ENCODE peak calls at places on chromosomes 4 and X, in ten cellular contexts. X is cardiac muscle cell, H is ascending aorta, W is upper lobe of left lung, V is mucosa of descending colon, M is endothelial cell of umbilical vein, O is Peyer's patch, A is adrenal gland, Q is vagina, I is trophoblast cell. K is an unnamed sample. For H3K36me3 and H3K9me3, the result is how much of the 10 kb centered on the place peaks cover.

GRCh38 chrX:30831082-30831481 is 58.0 kb downstream of the TAB3 start:
- DNase-seq in Q (no peak), I (no peak), X (no peak), A (no peak), V (no peak), H (no peak), M (no peak), W (no peak), O (no peak), K (no peak)

GRCh38 chrX:126929071-126929470 is 109.5 kb downstream of the PRR32 start:
- DNase-seq in H (no peak), X (no peak), Q (no peak), A (no peak), M (no peak), W (no peak), V (no peak), O (no peak), I (no peak), K (no peak)

GRCh38 chr4:77044458-77045124 is 31.2 kb downstream of the CCNI start:
- DNase-seq in V (no peak), Q (no peak), H (no peak), I (no peak), W (no peak), M (peak), X (peak), O (no peak), A (no peak), K (no peak)

GRCh38 chrX:46913710-46914109 is 1.5 kb downstream of the JADE3 start:
- DNase-seq in X (peak), Q (no peak), W (peak), A (peak), M (peak), O (no peak), H (no peak), I (peak), V (peak), K (peak)

GRCh38 chrX:30561191-30561590 is 16.4 kb downstream of the TASL start:
- DNase-seq in Q (no peak), M (no peak), H (no peak), O (no peak), W (no peak), V (peak), A (no peak), X (peak), I (peak), K (no peak)

GRCh38 chrX:84046403-84046984 is 141.5 kb downstream of the RPS6KA6 start:
- DNase-seq in I (peak), V (peak), M (peak), A (no peak), H (no peak), X (peak), O (no peak), Q (no peak), W (peak), K (no peak)

GRCh38 chr4:159248383-159249178 is 145.7 kb downstream of the RAPGEF2 start:
- DNase-seq in V (no peak), H (no peak), Q (no peak), A (no peak), M (peak), O (no peak), W (no peak), I (no peak), X (peak), K (no peak)

GRCh38 chrX:107738768-107739167 is 36.8 kb downstream of the TSC22D3 start:
- DNase-seq in W (no peak), V (no peak), H (no peak), I (no peak), X (no peak), M (no peak), Q (no peak), A (no peak), O (no peak), K (no peak)

GRCh38 chr4:101022151-101023024 is 324.9 kb downstream of the PPP3CA start:
- DNase-seq in X (no peak), H (no peak), O (no peak), V (no peak), W (no peak), M (peak), Q (no peak), I (no peak), A (no peak), K (no peak)

GRCh38 chr4:118557298-118557851 is 127.8 kb upstream of the METTL14 start:
- DNase-seq in X (no peak), I (no peak), H (no peak), O (no peak), W (no peak), M (no peak), Q (no peak), V (no peak), A (no peak), K (peak)

GRCh38 chr4:148447672-148448071 is 5.5 kb upstream of the NR3C2 start:
- DNase-seq in H (no peak), M (peak), X (no peak), O (no peak), I (no peak), A (no peak), W (no peak), Q (no peak), V (no peak), K (no peak)

GRCh38 chr4:21198683-21199082 is 498.4 kb downstream of the PACRGL start:
- DNase-seq in O (no peak), H (no peak), V (no peak), X (no peak), Q (no peak), A (no peak), M (no peak), I (no peak), W (no peak), K (no peak)

GRCh38 chr4:3215733-3216132 is 33.2 kb upstream of the MSANTD1 start:
- DNase-seq in O (no peak), V (no peak), M (no peak), A (no peak), W (no peak), I (no peak), H (no peak), Q (no peak), X (no peak), K (no peak)

GRCh38 chrX:2488621-2489285 is 12.0 kb downstream of the DHRSX start:
- DNase-seq in V (no peak), H (no peak), A (no peak), O (peak), I (no peak), W (no peak), M (no peak), Q (no peak), X (no peak), K (no peak)

GRCh38 chr4:10656420-10656819 is 28.1 kb downstream of the CLNK start:
- DNase-seq in W (no peak), H (no peak), Q (no peak), V (no peak), I (no peak), A (no peak), M (no peak), X (no peak), O (no peak), K (peak)

GRCh38 chrX:7334253-7334935 is 186.4 kb upstream of the PUDP start:
- DNase-seq in V (no peak), O (no peak), A (no peak), I (peak), Q (no peak), M (no peak), W (no peak), X (no peak), H (no peak), K (no peak)

GRCh38 chr4:1269209-1269608 is 20.3 kb upstream of the CTBP1 start:
- DNase-seq in I (no peak), Q (no peak), A (no peak), V (no peak), M (no peak), W (no peak), H (no peak), X (no peak), O (no peak), K (no peak)

GRCh38 chr4:37440519-37440900 is 196.0 kb downstream of the NWD2 start:
- DNase-seq in H (no peak), A (no peak), O (no peak), M (no peak), X (no peak), W (no peak), Q (no peak), I (peak), V (no peak), K (peak)

GRCh38 chr4:43816107-43816506 is 632.5 kb downstream of the KCTD8 start:
- DNase-seq in M (no peak), O (no peak), Q (no peak), H (no peak), I (no peak), V (no peak), W (no peak), X (peak), A (no peak), K (no peak)

GRCh38 chr4:131499139-131499873 is 1649.8 kb upstream of the PCDH10 start:
- DNase-seq in Q (no peak), I (peak), A (no peak), V (no peak), X (no peak), M (no peak), O (no peak), H (no peak), W (no peak), K (peak)

GRCh38 chrX:152912121-152912520 is 14.3 kb downstream of the ZNF185 start:
- DNase-seq in A (no peak), H (no peak), W (no peak), O (no peak), M (no peak), X (peak), Q (no peak), I (no peak), V (no peak), K (no peak)

GRCh38 chr4:105607876-105608275 is 55.5 kb downstream of the ARHGEF38 start:
- DNase-seq in V (no peak), W (no peak), X (no peak), H (no peak), I (peak), O (no peak), Q (no peak), A (no peak), M (no peak), K (no peak)

GRCh38 chrX:127404156-127404555 is 584.6 kb downstream of the PRR32 start:
- DNase-seq in H (no peak), I (no peak), O (no peak), X (no peak), A (no peak), Q (no peak), W (no peak), M (no peak), V (no peak), K (no peak)

GRCh38 chr4:19167321-19167720 is 1084.4 kb upstream of the SLIT2 start:
- DNase-seq in M (no peak), W (no peak), V (no peak), O (no peak), X (no peak), H (no peak), I (no peak), Q (no peak), A (no peak), K (no peak)

GRCh38 chrX:102808336-102808735 is 87.8 kb downstream of the GPRASP3 start:
- DNase-seq in Q (no peak), O (no peak), M (no peak), I (no peak), X (no peak), H (no peak), A (no peak), V (no peak), W (no peak), K (no peak)

GRCh38 chrX:24347871-24348270 is 12.6 kb upstream of the SUPT20HL1 start:
- DNase-seq in M (peak), A (no peak), W (no peak), I (no peak), X (peak), Q (no peak), V (no peak), H (no peak), O (no peak), K (no peak)

GRCh38 chrX:17590892-17591740 is 146.2 kb upstream of the SCML1 start:
- DNase-seq in H (peak), I (peak), Q (no peak), V (peak), M (peak), X (peak), O (peak), A (peak), W (peak), K (peak)

GRCh38 chrX:150236304-150236703 is 126.8 kb upstream of the MAMLD1 start:
- DNase-seq in W (no peak), O (no peak), H (peak), I (no peak), V (no peak), M (no peak), X (no peak), A (no peak), Q (peak), K (no peak)

GRCh38 chr4:18318682-18319410 is 297.3 kb upstream of the LCORL start:
- DNase-seq in I (peak), X (no peak), O (no peak), Q (no peak), A (peak), V (peak), W (no peak), M (peak), H (no peak), K (no peak)

GRCh38 chr4:42612898-42613297 is 44.0 kb downstream of the ATP8A1 start:
- DNase-seq in W (no peak), H (no peak), M (no peak), O (no peak), Q (no peak), V (no peak), A (no peak), X (no peak), I (no peak), K (no peak)
- H3K36me3 ChIP-seq in W (under half), H (under half), M (under half), O (under half), Q (under half), V (under half), A (under half), X (under half), I (under half), K (under half)

DNA sequence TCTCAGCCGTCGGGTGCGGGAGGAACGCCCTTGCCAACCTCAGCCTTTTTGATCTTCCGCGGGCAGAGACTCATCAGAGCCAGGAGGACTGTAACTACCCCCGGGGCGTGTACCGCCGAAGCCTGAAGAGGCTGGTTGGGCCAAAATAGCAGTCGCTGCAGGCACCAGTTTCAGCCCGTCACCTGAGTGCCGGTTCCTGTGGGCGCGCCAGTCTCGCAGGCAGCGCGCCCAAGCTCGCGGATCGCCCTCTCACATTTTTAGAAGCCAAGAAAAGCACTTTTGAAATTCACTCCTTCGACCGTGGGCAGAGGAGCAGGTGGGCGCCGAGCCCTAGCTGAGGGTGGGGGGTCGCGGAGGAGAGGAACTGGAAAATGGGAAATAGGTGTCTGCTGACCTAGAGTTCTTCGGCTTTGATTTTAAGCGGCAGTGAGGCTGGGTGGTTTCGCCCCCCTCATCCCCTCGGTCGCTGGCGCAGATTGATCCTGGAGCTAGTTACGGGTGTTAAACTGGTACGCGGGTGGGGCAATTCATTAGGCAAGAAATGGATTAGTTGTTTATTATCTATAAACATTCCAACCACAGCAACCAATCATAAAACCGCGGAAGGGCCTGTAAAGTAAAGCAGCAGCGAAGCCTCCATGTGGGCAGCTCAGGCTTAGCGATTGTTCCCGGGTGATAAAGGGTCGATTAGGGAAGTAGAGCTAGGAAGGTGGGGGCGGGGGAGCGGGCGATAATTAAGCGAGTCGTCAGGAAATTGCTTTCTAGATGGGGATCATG is 69.2 kb downstream of the FBXO8 start:
- DNase-seq in H (no peak), I (peak), V (no peak), A (no peak), W (no peak), Q (no peak), O (no peak), M (no peak), X (no peak), K (no peak)
- H3K4me3 ChIP-seq in H (peak), I (peak), V (no peak), A (no peak), W (peak), Q (peak), O (peak), M (no peak), X (peak), K (no peak)

DNA sequence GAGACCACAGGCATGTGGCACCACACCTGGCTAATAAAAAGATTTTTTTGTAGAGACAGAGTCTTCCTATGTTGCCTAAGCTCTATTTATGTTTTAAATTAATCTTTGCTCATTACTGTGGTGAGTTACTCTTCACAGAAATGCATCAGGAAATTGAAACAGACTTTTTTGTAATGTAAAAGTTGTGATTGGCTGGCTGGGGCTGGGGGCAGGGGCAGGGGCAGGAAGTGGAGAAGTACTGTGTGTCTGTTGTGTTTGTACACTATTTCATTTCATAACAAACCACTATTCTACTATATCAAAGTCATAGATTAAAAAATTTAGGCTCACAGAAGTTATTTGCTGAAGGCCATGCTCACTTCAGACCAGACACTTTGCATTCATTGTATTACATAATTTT is 19.1 kb upstream of the ABRAXAS1 start:
- DNase-seq in O (no peak), W (no peak), I (no peak), V (no peak), H (no peak), Q (no peak), M (no peak), A (no peak), X (no peak), K (no peak)
- H3K9me3 ChIP-seq in O (under half), W (under half), I (under half), V (under half), H (under half), Q (under half), M (under half), A (under half), X (under half), K (under half)

GRCh38 chr4:61011051-61011450 is 189.1 kb upstream of the ADGRL3 start:
- DNase-seq in A (no peak), O (no peak), V (no peak), H (no peak), W (no peak), I (no peak), M (no peak), Q (no peak), X (no peak), K (no peak)
- H3K36me3 ChIP-seq in A (under half), O (under half), V (under half), H (under half), W (under half), I (under half), M (under half), Q (under half), X (under half), K (under half)

GRCh38 chr4:16196482-16197393 is 29.5 kb downstream of the TAPT1 start:
- DNase-seq in Q (no peak), W (no peak), O (no peak), X (peak), V (peak), H (no peak), M (peak), I (peak), A (no peak), K (peak)
- H3K4me3 ChIP-seq in Q (no peak), W (peak), O (peak), X (no peak), V (no peak), H (peak), M (peak), I (no peak), A (no peak), K (no peak)

GRCh38 chr4:97457253-97457652 is 686.0 kb downstream of the STPG2 start:
- DNase-seq in A (no peak), O (no peak), V (no peak), X (no peak), H (no peak), M (no peak), I (no peak), W (no peak), Q (no peak), K (no peak)

DNA sequence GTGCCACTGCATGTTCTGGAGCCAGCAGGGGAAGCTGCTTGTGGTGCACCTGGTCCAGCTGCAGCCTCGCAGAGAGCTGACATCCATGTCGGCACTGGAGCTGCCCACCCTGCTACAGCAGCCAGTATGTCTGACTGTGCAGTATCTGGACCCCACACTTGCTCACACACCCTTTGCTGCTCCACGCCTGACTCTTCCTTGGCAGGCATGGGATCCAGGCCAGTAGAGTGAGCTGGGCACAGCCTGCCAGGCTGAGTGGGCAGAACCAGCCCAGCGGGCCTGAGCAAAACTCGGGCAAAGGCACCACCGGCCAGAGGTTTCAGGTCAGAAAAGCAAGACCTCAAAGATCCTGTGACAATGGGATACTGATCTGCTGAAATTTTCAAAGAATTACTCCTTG is 690.1 kb downstream of the STPG2 start:
- DNase-seq in Q (no peak), M (no peak), A (no peak), X (no peak), H (no peak), O (no peak), I (no peak), V (no peak), W (no peak), K (no peak)
- H3K9me3 ChIP-seq in Q (under half), M (under half), A (under half), X (under half), H (under half), O (under half), I (under half), V (under half), W (under half), K (under half)